ENCODE peak calls at places on chromosomes 6 and 20, in five cellular contexts. O, V, T, B and M are unnamed samples.
A peak's percentile ranks its signal among the peaks of the same experiment; 100 is the strongest.

GRCh38 chr6:13375360-13375878 is 47.1 kb upstream of the TBC1D7 start:
- DNase-seq in O (no peak), V (no peak), T (no peak), B (no peak), M (no peak)

GRCh38 chr20:29873946-29874345 is 1383.5 kb upstream of the DEFB115 start:
- DNase-seq in O (peak; percentile 31), V (no peak), T (no peak), B (no peak), M (no peak)

GRCh38 chr20:48820649-48820973 is 7.2 kb downstream of the PREX1 start:
- DNase-seq in O (no peak), V (no peak), T (no peak), B (no peak), M (no peak)

GRCh38 chr6:144894240-144894639 is 609.1 kb downstream of the UTRN start:
- DNase-seq in O (no peak), V (no peak), T (no peak), B (no peak), M (no peak)

GRCh38 chr20:58942549-58942948 is 38.5 kb upstream of the NELFCD start:
- DNase-seq in O (no peak), V (no peak), T (no peak), B (no peak), M (no peak)

GRCh38 chr6:11033825-11034224 is 10.3 kb downstream of the ELOVL2 start:
- DNase-seq in O (no peak), V (no peak), T (no peak), B (no peak), M (no peak)

GRCh38 chr20:54061106-54061881 is 9.1 kb downstream of the BCAS1 start:
- DNase-seq in O (no peak), V (no peak), T (no peak), B (no peak), M (no peak)

GRCh38 chr20:63500902-63501817 is 2.3 kb upstream of the EEF1A2 start:
- DNase-seq in O (no peak), V (no peak), T (no peak), B (no peak), M (no peak)

GRCh38 chr6:69868961-69869360 is 2.6 kb downstream of the COL19A1 start:
- DNase-seq in O (no peak), V (no peak), T (no peak), B (no peak), M (no peak)

GRCh38 chr6:106973018-106973840 is 1.3 kb downstream of the CD24 start:
- DNase-seq in O (no peak), V (no peak), T (no peak), B (no peak), M (peak; percentile 85)

GRCh38 chr20:38806855-38807655 is 1.6 kb downstream of the PPP1R16B start:
- DNase-seq in O (no peak), V (no peak), T (no peak), B (no peak), M (peak; percentile 58)

GRCh38 chr6:144757299-144757698 is 472.2 kb downstream of the UTRN start:
- DNase-seq in O (no peak), V (no peak), T (no peak), B (no peak), M (no peak)

GRCh38 chr6:37818536-37819176 is 871 bp upstream of the ZFAND3 start:
- DNase-seq in O (peak; percentile 95), V (peak; percentile 92), T (peak; percentile 97), B (peak; percentile 89), M (peak; percentile 95)

GRCh38 chr6:154864086-154864430 is 130.8 kb downstream of the SCAF8 start:
- DNase-seq in O (no peak), V (no peak), T (no peak), B (no peak), M (no peak)

GRCh38 chr20:13028001-13028400 is 19.2 kb downstream of the SPTLC3 start:
- DNase-seq in O (no peak), V (no peak), T (no peak), B (no peak), M (no peak)

GRCh38 chr6:125066964-125067363 is 86.6 kb upstream of the TPD52L1 start:
- DNase-seq in O (no peak), V (no peak), T (no peak), B (peak; percentile 12), M (no peak)

GRCh38 chr20:61960836-61961235 is 104.8 kb downstream of the TAF4 start:
- DNase-seq in O (no peak), V (no peak), T (no peak), B (no peak), M (no peak)

GRCh38 chr6:134389658-134390057 is 71.7 kb upstream of the SGK1 start:
- DNase-seq in O (no peak), V (no peak), T (no peak), B (no peak), M (no peak)

GRCh38 chr6:136582702-136583471 is 32.7 kb upstream of the MAP7 start:
- DNase-seq in O (peak; percentile 81), V (no peak), T (no peak), B (peak; percentile 22), M (no peak)

GRCh38 chr6:31815025-31815838 is at the start of the genes HSPA1A and HSPA1L:
- DNase-seq in O (peak; percentile 97), V (peak; percentile 97), T (peak; percentile 96), B (no peak), M (peak; percentile 95)
- TF ChIP-seq POLR2A in O (peak; percentile 100), V (peak; percentile 99), T (peak; percentile 99), B (no peak), M (peak; percentile 99)

GRCh38 chr20:45893831-45894230 is 2.7 kb downstream of the CTSA start:
- DNase-seq in O (no peak), V (no peak), T (no peak), B (no peak), M (no peak)

GRCh38 chr20:45890077-45890996 is 671 bp downstream of the NEURL2 start:
- DNase-seq in O (peak; percentile 66), V (peak; percentile 69), T (peak; percentile 88), B (no peak), M (peak; percentile 78)

GRCh38 chr20:45892049-45892816 is 1.1 kb downstream of the CTSA start:
- DNase-seq in O (peak; percentile 50), V (no peak), T (no peak), B (no peak), M (no peak)

GRCh38 chr20:45892828-45893500 is 1.8 kb downstream of the CTSA start:
- DNase-seq in O (no peak), V (no peak), T (no peak), B (no peak), M (no peak)

DNA sequence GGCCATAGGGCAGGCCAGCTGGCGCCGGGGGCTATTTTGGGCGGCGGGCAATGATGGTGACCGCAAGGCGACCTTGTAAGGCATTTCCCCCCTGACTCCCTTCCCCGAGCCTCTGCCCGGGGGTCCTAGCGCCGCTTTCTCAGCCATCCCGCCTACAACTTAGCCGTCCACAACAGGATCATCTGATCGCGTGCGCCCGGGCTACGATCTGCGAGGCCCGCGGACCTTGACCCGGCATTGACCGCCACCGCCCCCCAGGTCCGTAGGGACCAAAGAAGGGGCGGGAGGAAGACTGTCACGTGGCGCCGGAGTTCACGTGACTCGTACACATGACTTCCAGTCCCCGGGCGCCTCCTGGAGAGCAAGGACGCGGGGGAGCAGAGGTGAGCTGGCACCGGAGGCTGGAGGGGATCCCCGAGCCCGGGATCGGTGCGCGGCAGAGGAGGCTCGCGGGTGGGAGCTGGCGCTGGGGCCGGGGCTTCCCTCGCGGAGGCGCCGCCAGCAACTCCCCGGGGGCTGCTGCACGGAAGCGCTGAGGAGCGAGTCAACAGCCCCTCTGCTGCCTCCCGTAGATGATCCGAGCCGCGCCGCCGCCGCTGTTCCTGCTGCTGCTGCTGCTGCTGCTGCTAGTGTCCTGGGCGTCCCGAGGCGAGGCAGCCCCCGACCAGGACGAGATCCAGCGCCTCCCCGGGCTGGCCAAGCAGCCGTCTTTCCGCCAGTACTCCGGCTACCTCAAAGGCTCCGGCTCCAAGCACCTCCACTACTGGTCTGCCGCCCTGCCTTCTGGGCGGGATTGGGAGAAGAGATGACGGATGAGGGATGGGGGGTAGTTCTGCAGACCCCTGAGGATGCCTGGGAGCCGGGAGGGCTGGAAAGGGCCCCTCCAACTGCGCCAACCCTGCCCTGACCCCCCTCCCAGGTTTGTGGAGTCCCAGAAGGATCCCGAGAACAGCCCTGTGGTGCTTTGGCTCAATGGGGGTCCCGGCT is at the start of the genes CTSA and NEURL2:
- DNase-seq in O (peak; percentile 95), V (peak; percentile 87), T (peak; percentile 95), B (peak; percentile 82), M (peak; percentile 92)
- TF ChIP-seq CTCF in O (no peak), V (peak; percentile 17), T (peak; percentile 21), B (no peak), M (no peak)

GRCh38 chr6:44250067-44250717 is 3.3 kb downstream of the HSP90AB1 start:
- DNase-seq in O (no peak), V (no peak), T (no peak), B (no peak), M (no peak)

GRCh38 chr6:44248579-44248978 is 1.7 kb downstream of the HSP90AB1 start:
- DNase-seq in O (no peak), V (no peak), T (no peak), B (no peak), M (no peak)

GRCh38 chr6:44250718-44251123 is 3.8 kb downstream of the HSP90AB1 start:
- DNase-seq in O (no peak), V (no peak), T (no peak), B (no peak), M (no peak)

GRCh38 chr6:44247338-44248302 is 719 bp downstream of the HSP90AB1 start:
- DNase-seq in O (peak; percentile 63), V (peak; percentile 75), T (peak; percentile 63), B (no peak), M (peak; percentile 77)

GRCh38 chr6:44249082-44249748 is 2.3 kb downstream of the HSP90AB1 start:
- DNase-seq in O (no peak), V (no peak), T (no peak), B (no peak), M (no peak)
- TF ChIP-seq POLR2A in O (no peak), V (no peak), T (no peak), B (no peak), M (no peak)

DNA sequence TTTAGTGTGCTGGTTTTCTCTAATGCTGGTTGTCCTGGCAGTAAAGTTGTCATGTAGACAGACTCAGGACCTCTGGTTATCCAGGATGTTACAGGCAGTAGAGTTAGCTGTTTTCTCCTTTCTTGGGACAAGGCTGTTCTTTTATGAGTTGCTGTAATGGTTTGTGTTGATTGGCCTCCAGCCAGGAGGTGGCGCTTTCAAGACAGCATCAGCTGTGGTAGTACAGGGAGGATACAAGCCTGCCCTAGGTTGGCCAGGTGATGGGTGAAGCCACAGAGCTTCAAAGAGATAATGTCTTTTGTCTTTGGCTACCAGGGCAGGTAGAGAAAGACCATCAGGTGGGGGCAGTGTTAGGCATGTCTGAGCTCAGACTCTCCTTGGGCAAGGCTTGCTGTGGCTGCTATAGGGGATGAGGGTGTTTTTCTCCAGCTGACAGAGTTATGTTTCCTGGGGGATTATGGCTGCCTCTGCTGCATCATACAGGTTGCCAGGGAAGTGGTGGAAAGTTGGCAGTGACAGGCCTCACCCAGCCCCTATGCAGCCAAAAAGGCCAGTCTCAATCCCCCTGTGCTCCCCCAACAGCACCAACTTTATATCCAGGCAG is 127.2 kb upstream of the TAB2 start:
- DNase-seq in O (peak; percentile 17), V (no peak), T (no peak), B (no peak), M (no peak)
- TF ChIP-seq CTCF in O (no peak), V (no peak), T (no peak), B (peak; percentile 26), M (no peak)